ENCODE peak calls at places on chromosome 4, in four cellular contexts. E, R, T and U are unnamed samples.

GRCh38 chr4:148447672-148448071 is 5.5 kb upstream of the NR3C2 start:
- DNase-seq in E (no peak), R (no peak), T (no peak), U (no peak)

GRCh38 chr4:114037981-114038380 is 58.5 kb upstream of the ARSJ start:
- DNase-seq in E (no peak), R (no peak), T (no peak), U (no peak)

GRCh38 chr4:119615068-119615744 is 13.4 kb downstream of the PDE5A start:
- DNase-seq in E (no peak), R (no peak), T (no peak), U (no peak)

GRCh38 chr4:159430896-159431295 is 328.0 kb downstream of the RAPGEF2 start:
- DNase-seq in E (no peak), R (no peak), T (no peak), U (no peak)

GRCh38 chr4:128393111-128393704 is 105.6 kb upstream of the PGRMC2 start:
- DNase-seq in E (peak; percentile 12), R (no peak), T (no peak), U (no peak)

GRCh38 chr4:22348410-22348809 is 167.5 kb downstream of the ADGRA3 start:
- DNase-seq in E (no peak), R (no peak), T (no peak), U (no peak)

GRCh38 chr4:105679186-105679585 is 29.3 kb downstream of the INTS12 start:
- DNase-seq in E (no peak), R (no peak), T (no peak), U (no peak)

GRCh38 chr4:31964691-31965090 is 1244.5 kb downstream of the PCDH7 start:
- DNase-seq in E (no peak), R (no peak), T (no peak), U (no peak)

GRCh38 chr4:1535926-1536578 is 129.8 kb upstream of the NKX1-1 start:
- DNase-seq in E (no peak), R (no peak), T (no peak), U (peak; percentile 23)

GRCh38 chr4:7124643-7125442 is 57.0 kb upstream of the GRPEL1 start:
- DNase-seq in E (peak; percentile 90), R (no peak), T (peak; percentile 32), U (no peak)

GRCh38 chr4:48704091-48704802 is 75.8 kb downstream of the FRYL start:
- DNase-seq in E (no peak), R (no peak), T (no peak), U (no peak)

GRCh38 chr4:168811793-168812651 is 198.0 kb downstream of the CBR4 start:
- DNase-seq in E (peak; percentile 69), R (no peak), T (no peak), U (no peak)

GRCh38 chr4:169361741-169362140 is 91.0 kb upstream of the SH3RF1 start:
- DNase-seq in E (no peak), R (no peak), T (no peak), U (no peak)

GRCh38 chr4:153522800-153523089 is 56.6 kb downstream of the TMEM131L start:
- DNase-seq in E (no peak), R (peak; percentile 79), T (no peak), U (no peak)

GRCh38 chr4:123785515-123785914 is 388.9 kb downstream of the SPRY1 start:
- DNase-seq in E (peak; percentile 32), R (no peak), T (peak; percentile 49), U (peak; percentile 69)

GRCh38 chr4:82469776-82470345 is 39.5 kb downstream of the ENOPH1 start:
- DNase-seq in E (peak; percentile 65), R (no peak), T (no peak), U (no peak)

GRCh38 chr4:33543941-33544450 is 2700.3 kb downstream of the ARAP2 start:
- DNase-seq in E (no peak), R (no peak), T (no peak), U (no peak)

GRCh38 chr4:88216395-88216794 is 58.0 kb upstream of the ABCG2 start:
- DNase-seq in E (no peak), R (no peak), T (no peak), U (no peak)

GRCh38 chr4:74395633-74396032 is 30.7 kb downstream of the EREG start:
- DNase-seq in E (peak; percentile 40), R (no peak), T (no peak), U (no peak)

GRCh38 chr4:57093816-57094481 is 16.2 kb downstream of the IGFBP7 start:
- DNase-seq in E (no peak), R (no peak), T (peak; percentile 49), U (peak; percentile 72)

GRCh38 chr4:82786004-82786400 is 12.6 kb downstream of the SCD5 start:
- DNase-seq in E (no peak), R (no peak), T (no peak), U (no peak)

GRCh38 chr4:179750374-179750773 is 2308.1 kb upstream of the AGA start:
- DNase-seq in E (no peak), R (no peak), T (no peak), U (no peak)

GRCh38 chr4:9923195-9923812 is 98.0 kb downstream of the SLC2A9 start:
- DNase-seq in E (no peak), R (no peak), T (no peak), U (no peak)

GRCh38 chr4:1369091-1369450 is 22.1 kb downstream of the UVSSA start:
- DNase-seq in E (no peak), R (no peak), T (no peak), U (no peak)

GRCh38 chr4:20809796-20810195 is 109.5 kb downstream of the PACRGL start:
- DNase-seq in E (no peak), R (no peak), T (no peak), U (no peak)

GRCh38 chr4:112923514-112923913 is 125.9 kb upstream of the ANK2 start:
- DNase-seq in E (no peak), R (no peak), T (no peak), U (no peak)

GRCh38 chr4:156968479-156968984 is 3.1 kb downstream of the PDGFC start:
- DNase-seq in E (peak; percentile 83), R (no peak), T (peak; percentile 56), U (peak; percentile 42)

GRCh38 chr4:105127154-105127445 is 19.6 kb upstream of the TET2 start:
- DNase-seq in E (no peak), R (no peak), T (no peak), U (no peak)

GRCh38 chr4:19739101-19739651 is 512.5 kb upstream of the SLIT2 start:
- DNase-seq in E (peak; percentile 95), R (no peak), T (no peak), U (no peak)

GRCh38 chr4:108889696-108890475 is 127.0 kb upstream of the ETNPPL start:
- DNase-seq in E (no peak), R (no peak), T (no peak), U (no peak)

GRCh38 chr4:163110442-163110841 is 56.2 kb downstream of the NAF1 start:
- DNase-seq in E (no peak), R (no peak), T (no peak), U (no peak)